ENCODE peak calls at places on chromosome 21, in five cellular contexts. K, Y, Z, G and H are unnamed samples.

GRCh38 chr21:42319851-42320602 is 4.8 kb upstream of the TFF3 start:
- DNase-seq in K (no peak), Y (no peak), Z (no peak), G (no peak), H (no peak)

GRCh38 chr21:29639366-29640232 is 300.2 kb downstream of the GRIK1 start:
- DNase-seq in K (no peak), Y (no peak), Z (no peak), G (no peak), H (no peak)

GRCh38 chr21:42558846-42559245 is 45.2 kb downstream of the SLC37A1 start:
- DNase-seq in K (no peak), Y (peak), Z (no peak), G (no peak), H (no peak)

GRCh38 chr21:33042812-33043211 is 17.1 kb downstream of the OLIG2 start:
- DNase-seq in K (peak), Y (no peak), Z (no peak), G (peak), H (no peak)

GRCh38 chr21:14384453-14384852 is 1.5 kb upstream of the HSPA13 start:
- DNase-seq in K (no peak), Y (no peak), Z (no peak), G (no peak), H (no peak)

GRCh38 chr21:44029460-44030087 is 17.5 kb downstream of the TRAPPC10 start:
- DNase-seq in K (no peak), Y (no peak), Z (no peak), G (no peak), H (no peak)

GRCh38 chr21:17514124-17514481 is 1.3 kb downstream of the CXADR start:
- DNase-seq in K (no peak), Y (no peak), Z (no peak), G (no peak), H (no peak)

GRCh38 chr21:43930074-43930847 is 65.2 kb downstream of the AGPAT3 start:
- DNase-seq in K (no peak), Y (no peak), Z (no peak), G (no peak), H (no peak)

GRCh38 chr21:10616535-10616934 is 95.2 kb downstream of the TPTE start:
- DNase-seq in K (no peak), Y (no peak), Z (no peak), G (no peak), H (no peak)

GRCh38 chr21:38289697-38290096 is 32.9 kb downstream of the KCNJ15 start:
- DNase-seq in K (no peak), Y (no peak), Z (no peak), G (peak), H (peak)

GRCh38 chr21:31366825-31367224 is 22.8 kb upstream of the TIAM1 start:
- DNase-seq in K (peak), Y (no peak), Z (no peak), G (peak), H (no peak)

GRCh38 chr21:33025471-33026298 is at the start of gene OLIG2:
- DNase-seq in K (no peak), Y (no peak), Z (peak), G (no peak), H (peak)

GRCh38 chr21:38140192-38140905 is 116.4 kb upstream of the KCNJ15 start:
- DNase-seq in K (no peak), Y (no peak), Z (no peak), G (peak), H (peak)

GRCh38 chr21:33825419-33825818 is 90.2 kb downstream of the ATP5PO start:
- DNase-seq in K (no peak), Y (no peak), Z (no peak), G (no peak), H (no peak)

GRCh38 chr21:37548521-37548981 is 182.0 kb downstream of the DYRK1A start:
- DNase-seq in K (no peak), Y (no peak), Z (no peak), G (no peak), H (no peak)

GRCh38 chr21:16633851-16634521 is 878.9 kb upstream of the CXADR start:
- DNase-seq in K (no peak), Y (no peak), Z (no peak), G (peak), H (no peak)

GRCh38 chr21:43717967-43718871 is 710 bp upstream of the PDXK start:
- DNase-seq in K (no peak), Y (no peak), Z (no peak), G (no peak), H (no peak)

GRCh38 chr21:32475162-32475812 is 62.8 kb downstream of the EVA1C start:
- DNase-seq in K (no peak), Y (no peak), Z (no peak), G (peak), H (no peak)

GRCh38 chr21:33300701-33301631 is 23.8 kb upstream of the IFNAR1 start:
- DNase-seq in K (no peak), Y (no peak), Z (no peak), G (peak), H (peak)

GRCh38 chr21:41136286-41136685 is 31.7 kb upstream of the BACE2 start:
- DNase-seq in K (no peak), Y (no peak), Z (no peak), G (no peak), H (no peak)

GRCh38 chr21:39319251-39319756 is 5.9 kb upstream of the BRWD1 start:
- DNase-seq in K (no peak), Y (no peak), Z (no peak), G (peak), H (no peak)

GRCh38 chr21:43193651-43194302 is 25.0 kb downstream of the CRYAA start:
- DNase-seq in K (no peak), Y (peak), Z (no peak), G (peak), H (peak)

GRCh38 chr21:32382108-32382601 is 10.7 kb downstream of the URB1 start:
- DNase-seq in K (no peak), Y (no peak), Z (no peak), G (no peak), H (no peak)

GRCh38 chr21:40809673-40810072 is 37.3 kb downstream of the DSCAM start:
- DNase-seq in K (no peak), Y (no peak), Z (no peak), G (no peak), H (no peak)

GRCh38 chr21:33801424-33802405 is 113.9 kb downstream of the ATP5PO start:
- DNase-seq in K (peak), Y (no peak), Z (no peak), G (no peak), H (peak)

GRCh38 chr21:36791695-36792451 is 93.0 kb downstream of the SIM2 start:
- DNase-seq in K (no peak), Y (no peak), Z (no peak), G (no peak), H (no peak)

GRCh38 chr21:41707231-41707988 is 59.4 kb downstream of the RIPK4 start:
- DNase-seq in K (peak), Y (no peak), Z (no peak), G (no peak), H (no peak)

GRCh38 chr21:36700961-36701911 is 2.3 kb downstream of the SIM2 start:
- DNase-seq in K (no peak), Y (no peak), Z (peak), G (no peak), H (no peak)

GRCh38 chr21:32452641-32453040 is 40.1 kb downstream of the EVA1C start:
- DNase-seq in K (no peak), Y (no peak), Z (no peak), G (no peak), H (no peak)

GRCh38 chr21:43703068-43703880 is 15.7 kb upstream of the PDXK start:
- DNase-seq in K (no peak), Y (no peak), Z (peak), G (peak), H (peak)

GRCh38 chr21:37994211-37994610 is 78.0 kb upstream of the KCNJ6 start:
- DNase-seq in K (no peak), Y (no peak), Z (no peak), G (peak), H (no peak)

GRCh38 chr21:37461494-37461893 is 94.9 kb downstream of the DYRK1A start:
- DNase-seq in K (no peak), Y (no peak), Z (no peak), G (peak), H (no peak)

GRCh38 chr21:46622226-46622625 is 13.2 kb upstream of the PRMT2 start:
- DNase-seq in K (no peak), Y (no peak), Z (peak), G (peak), H (peak)

GRCh38 chr21:14734191-14734590 is 188.1 kb upstream of the SAMSN1 start:
- DNase-seq in K (no peak), Y (no peak), Z (no peak), G (no peak), H (peak)

GRCh38 chr21:33419538-33420123 is 16.4 kb downstream of the IFNGR2 start:
- DNase-seq in K (no peak), Y (no peak), Z (no peak), G (peak), H (no peak)

GRCh38 chr21:39345440-39345839 is 3.4 kb downstream of the HMGN1 start:
- DNase-seq in K (no peak), Y (no peak), Z (no peak), G (no peak), H (no peak)

GRCh38 chr21:33325222-33326067 is 675 bp downstream of the IFNAR1 start:
- DNase-seq in K (no peak), Y (peak), Z (peak), G (peak), H (peak)

DNA sequence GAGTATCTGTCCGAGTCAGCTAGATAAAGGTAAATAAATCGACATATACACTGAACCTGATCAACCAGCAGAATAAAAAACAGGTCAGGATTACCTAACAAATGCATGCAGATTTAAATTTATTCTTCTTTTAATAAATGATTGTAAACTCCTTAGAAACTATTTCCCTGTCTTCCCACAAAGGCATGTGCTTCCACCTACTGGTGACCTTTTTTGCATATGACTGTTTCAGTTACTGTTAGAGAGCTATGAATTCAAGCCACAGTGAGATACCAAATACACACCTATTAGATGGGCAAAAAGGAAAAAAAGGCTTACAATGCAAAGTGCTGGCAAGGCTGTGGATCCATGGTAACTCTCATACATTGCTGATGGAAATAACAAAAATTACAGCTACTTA is 957.4 kb upstream of the NCAM2 start:
- DNase-seq in K (no peak), Y (no peak), Z (no peak), G (no peak), H (peak)
- TF ChIP-seq CTCF in K (no peak), Y (no peak), Z (peak), G (no peak), H (peak)

DNA sequence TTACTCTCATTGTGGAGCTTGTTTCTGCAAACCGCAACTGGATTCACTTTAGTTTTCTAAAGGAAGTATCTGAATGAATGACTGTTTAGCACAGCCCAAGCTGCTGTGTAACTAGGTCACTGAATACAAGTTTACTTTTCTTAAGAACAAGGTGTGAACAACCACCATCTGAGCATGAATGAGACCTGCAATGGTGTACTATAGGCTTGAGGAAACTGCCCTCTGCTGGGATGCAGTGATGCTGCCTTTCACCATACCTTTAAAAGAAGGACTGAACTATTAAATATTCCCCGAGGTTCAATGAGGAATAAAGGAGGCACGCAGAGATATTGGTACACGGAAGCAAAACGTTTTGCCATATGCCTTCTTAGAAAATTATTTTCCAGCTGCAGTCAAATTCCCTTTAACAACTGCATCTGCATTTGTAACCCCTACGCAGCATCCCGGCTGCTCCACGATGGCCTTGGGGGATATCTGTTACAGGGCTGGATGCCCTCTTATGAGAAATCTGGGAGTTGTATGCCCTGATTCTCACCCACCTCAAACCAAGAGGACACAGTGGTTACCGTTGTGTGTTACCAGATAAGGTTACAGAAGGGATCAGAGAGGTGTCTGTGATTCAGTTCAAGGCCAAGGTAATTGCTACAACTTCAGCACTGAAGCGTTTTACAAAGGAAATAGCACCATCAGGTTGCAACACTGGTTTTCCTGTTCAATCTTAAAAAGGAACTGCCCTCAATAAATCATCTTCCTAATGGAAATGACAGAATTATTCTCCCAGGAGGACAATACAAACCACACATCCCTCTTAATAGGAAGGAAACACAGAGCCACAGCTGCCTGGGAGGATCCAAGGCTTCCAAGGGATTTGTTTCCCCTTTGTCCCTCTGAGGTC is 470.5 kb downstream of the LTN1 start:
- DNase-seq in K (no peak), Y (no peak), Z (no peak), G (peak), H (peak)
- TF ChIP-seq CTCF in K (no peak), Y (no peak), Z (peak), G (peak), H (no peak)

GRCh38 chr21:35051287-35051818 is 2.3 kb upstream of the RUNX1 start:
- DNase-seq in K (peak), Y (peak), Z (peak), G (peak), H (peak)
- TF ChIP-seq CTCF in K (peak), Y (peak), Z (peak), G (peak), H (peak)

GRCh38 chr21:45542242-45542666 is at the start of gene SLC19A1:
- DNase-seq in K (no peak), Y (peak), Z (peak), G (peak), H (peak)
- TF ChIP-seq CTCF in K (no peak), Y (peak), Z (peak), G (peak), H (no peak)

GRCh38 chr21:23936224-23936623 is 1671.1 kb downstream of the MRPL39 start:
- DNase-seq in K (no peak), Y (no peak), Z (no peak), G (peak), H (peak)
- TF ChIP-seq CTCF in K (no peak), Y (no peak), Z (peak), G (no peak), H (peak)

DNA sequence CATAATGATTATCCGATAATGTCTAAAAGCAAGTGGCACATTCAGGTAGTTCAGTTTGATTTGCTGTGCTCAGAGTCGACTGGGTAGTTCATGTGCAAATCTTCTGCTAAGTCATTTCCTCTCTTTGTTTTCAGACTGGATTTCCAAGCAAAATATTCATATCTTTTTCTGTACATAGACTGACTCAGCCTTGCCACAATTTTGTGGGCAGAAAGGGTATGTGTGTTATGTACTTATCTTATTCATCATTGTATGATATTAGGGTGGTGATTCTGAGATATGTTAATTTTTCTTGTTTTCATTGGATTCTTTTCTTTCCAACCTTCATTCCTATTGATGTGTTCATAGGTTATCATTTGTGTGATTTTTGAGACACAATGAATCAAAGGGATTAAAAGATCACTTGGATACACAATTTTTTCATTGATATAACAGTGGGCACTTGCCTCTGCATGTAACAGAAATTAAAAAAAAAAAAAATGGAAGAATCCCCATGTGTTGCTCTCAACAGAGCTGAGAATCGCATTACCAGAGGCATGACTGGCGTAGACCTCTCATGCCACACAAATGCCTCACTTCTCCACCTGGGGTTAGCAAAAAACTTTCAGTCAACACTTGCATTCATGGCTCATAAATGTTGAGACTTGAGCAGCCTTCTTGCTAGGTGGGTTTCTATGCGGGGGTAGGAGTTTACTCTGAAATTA is 355.5 kb downstream of the LTN1 start:
- DNase-seq in K (no peak), Y (no peak), Z (no peak), G (peak), H (no peak)
- TF ChIP-seq CTCF in K (no peak), Y (no peak), Z (no peak), G (no peak), H (no peak)

GRCh38 chr21:27365394-27365793 is 398.5 kb upstream of the ADAMTS5 start:
- DNase-seq in K (no peak), Y (no peak), Z (no peak), G (no peak), H (no peak)

GRCh38 chr21:27363719-27364479 is 397.0 kb upstream of the ADAMTS5 start:
- DNase-seq in K (no peak), Y (no peak), Z (no peak), G (no peak), H (no peak)

GRCh38 chr21:27359141-27359540 is 392.3 kb upstream of the ADAMTS5 start:
- DNase-seq in K (no peak), Y (no peak), Z (no peak), G (no peak), H (no peak)

GRCh38 chr21:27366846-27367245 is 400.0 kb upstream of the ADAMTS5 start:
- DNase-seq in K (no peak), Y (no peak), Z (no peak), G (no peak), H (no peak)

GRCh38 chr21:27362249-27362648 is 395.4 kb upstream of the ADAMTS5 start:
- DNase-seq in K (no peak), Y (no peak), Z (no peak), G (peak), H (peak)
- TF ChIP-seq CTCF in K (no peak), Y (no peak), Z (no peak), G (peak), H (no peak)